ENCODE peak calls at places on chromosomes 11 and 22, in four cellular contexts. U, V, E and I are unnamed samples.

GRCh38 chr11:73095613-73096012 is 46.5 kb downstream of the FCHSD2 start:
- DNase-seq in U (no peak), E (no peak), V (no peak), I (peak)

GRCh38 chr11:20226936-20227335 is 66.7 kb upstream of the DBX1 start:
- DNase-seq in V (no peak), U (no peak), E (no peak), I (no peak)

GRCh38 chr22:17217179-17217578 is 2.1 kb downstream of the ADA2 start:
- DNase-seq in U (no peak), E (no peak), V (no peak), I (no peak)

GRCh38 chr11:13260196-13260962 is 17.2 kb upstream of the BMAL1 start:
- DNase-seq in U (no peak), V (no peak), E (peak), I (no peak)

GRCh38 chr11:43689167-43689566 is 8.6 kb downstream of the HSD17B12 start:
- DNase-seq in V (no peak), E (no peak), U (no peak), I (no peak)

GRCh38 chr11:133992121-133992520 is 35.4 kb upstream of the IGSF9B start:
- DNase-seq in V (no peak), E (no peak), U (no peak), I (no peak)

GRCh38 chr22:36658900-36659299 is 44.7 kb downstream of the CACNG2 start:
- DNase-seq in E (no peak), U (no peak), V (no peak), I (no peak)

GRCh38 chr22:42800731-42801536 is 56.1 kb downstream of the ARFGAP3 start:
- DNase-seq in E (no peak), V (no peak), U (no peak), I (peak)

GRCh38 chr11:92702771-92703170 is 266.7 kb upstream of the MTNR1B start:
- DNase-seq in E (no peak), U (no peak), V (no peak), I (no peak)

GRCh38 chr22:23790819-23791736 is 4.3 kb downstream of the SMARCB1 start:
- DNase-seq in V (no peak), U (peak), E (no peak), I (peak)

GRCh38 chr11:115342142-115342541 is 162.1 kb downstream of the CADM1 start:
- DNase-seq in V (no peak), E (no peak), U (no peak), I (no peak)

GRCh38 chr11:104337273-104337672 is 173.3 kb upstream of the PDGFD start:
- DNase-seq in U (no peak), E (no peak), V (no peak), I (peak)

GRCh38 chr22:26756675-26757293 is 99.4 kb downstream of the MIAT start:
- DNase-seq in E (no peak), U (peak), V (peak), I (peak)

GRCh38 chr22:48268293-48268692 is 1505.8 kb downstream of the TBC1D22A start:
- DNase-seq in U (no peak), V (no peak), E (no peak), I (no peak)

GRCh38 chr11:100068116-100068515 is 619.0 kb upstream of the ARHGAP42 start:
- DNase-seq in E (no peak), V (no peak), U (no peak), I (no peak)

GRCh38 chr22:20771918-20772625 is 1.8 kb upstream of the SERPIND1 start:
- DNase-seq in U (no peak), V (no peak), E (no peak), I (no peak)

GRCh38 chr11:128157423-128158298 is 429.7 kb downstream of the ETS1 start:
- DNase-seq in U (no peak), E (no peak), V (no peak), I (peak)

GRCh38 chr11:107018274-107018901 is at the start of gene GUCY1A2:
- DNase-seq in V (peak), E (no peak), U (peak), I (peak)

GRCh38 chr11:15770798-15771414 is 585.4 kb downstream of the SOX6 start:
- DNase-seq in E (no peak), U (no peak), V (no peak), I (peak)

GRCh38 chr11:124277207-124277606 is 21.0 kb downstream of the OR8G5 start:
- DNase-seq in U (no peak), V (no peak), E (no peak), I (no peak)

GRCh38 chr22:20039683-20040325 is 18.9 kb downstream of the TANGO2 start:
- DNase-seq in V (no peak), U (no peak), E (no peak), I (no peak)

GRCh38 chr11:83671295-83671694 is 385.1 kb upstream of the CCDC90B start:
- DNase-seq in U (no peak), E (no peak), V (no peak), I (no peak)

GRCh38 chr11:74951241-74951640 is 2.2 kb downstream of the SPCS2 start:
- DNase-seq in V (no peak), E (no peak), U (no peak), I (no peak)

GRCh38 chr11:121237686-121238658 is 54.6 kb upstream of the SC5D start:
- DNase-seq in U (no peak), V (no peak), E (no peak), I (no peak)

GRCh38 chr11:12084191-12084717 is 26.1 kb upstream of the MICAL2 start:
- DNase-seq in V (no peak), E (no peak), U (no peak), I (no peak)

GRCh38 chr11:44258190-44258489 is 51.8 kb downstream of the ALX4 start:
- DNase-seq in V (no peak), E (no peak), U (no peak), I (no peak)

GRCh38 chr11:12053606-12054361 is 45.4 kb upstream of the DKK3 start:
- DNase-seq in U (no peak), V (peak), E (no peak), I (no peak)

GRCh38 chr11:31987118-31988005 is 103.5 kb upstream of the RCN1 start:
- DNase-seq in V (no peak), U (no peak), E (no peak), I (no peak)

GRCh38 chr22:26364066-26365015 is 64.7 kb upstream of the ASPHD2 start:
- DNase-seq in V (no peak), U (no peak), E (no peak), I (peak)

GRCh38 chr11:121199516-121199915 is 93.1 kb upstream of the SC5D start:
- DNase-seq in V (no peak), E (no peak), U (no peak), I (no peak)

DNA sequence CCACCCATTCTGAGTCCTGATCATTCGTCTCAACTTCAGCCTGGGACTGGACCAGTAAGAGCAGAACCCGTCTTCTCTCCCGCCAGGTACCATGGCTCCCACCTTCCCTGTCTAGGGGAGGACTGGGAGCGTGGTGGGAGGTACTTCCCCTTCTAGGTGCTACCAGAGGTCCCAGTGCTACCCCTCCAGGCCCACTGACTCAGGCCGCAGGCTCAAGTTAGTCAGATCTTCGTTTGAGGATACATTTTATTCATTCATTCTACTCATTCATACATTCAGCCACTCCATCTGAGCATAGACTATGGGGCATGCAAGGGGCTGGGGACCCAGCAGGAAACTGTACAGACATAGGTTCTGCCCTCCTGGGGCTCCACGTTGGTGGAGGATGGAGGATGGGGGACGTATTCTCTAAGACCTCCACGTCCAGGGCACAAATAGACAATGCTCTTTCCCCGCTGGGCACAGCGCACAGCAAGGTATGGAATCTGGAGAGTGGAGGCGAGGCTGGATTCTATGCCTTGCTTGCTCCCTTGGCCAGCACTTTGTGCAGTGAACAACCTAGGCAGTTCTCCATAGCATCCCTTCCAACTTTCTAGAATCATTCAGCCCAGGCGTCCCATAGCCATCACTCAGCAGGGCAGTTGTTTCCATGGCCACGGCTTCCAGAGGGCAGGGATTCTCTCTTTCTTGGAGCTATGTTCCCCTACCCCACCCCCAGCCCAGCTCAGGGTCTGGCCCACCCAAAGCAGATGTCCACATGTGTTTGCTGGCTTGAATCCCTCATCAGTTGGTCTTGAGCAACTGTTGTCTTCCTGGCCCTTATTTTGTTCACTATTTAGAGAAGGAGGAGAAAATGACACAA is 1.1 kb upstream of the RAB3IL1 start:
- DNase-seq in U (peak), E (no peak), V (peak), I (no peak)
- H3K4me3 ChIP-seq in U (no peak), E (peak), V (no peak), I (no peak)

DNA sequence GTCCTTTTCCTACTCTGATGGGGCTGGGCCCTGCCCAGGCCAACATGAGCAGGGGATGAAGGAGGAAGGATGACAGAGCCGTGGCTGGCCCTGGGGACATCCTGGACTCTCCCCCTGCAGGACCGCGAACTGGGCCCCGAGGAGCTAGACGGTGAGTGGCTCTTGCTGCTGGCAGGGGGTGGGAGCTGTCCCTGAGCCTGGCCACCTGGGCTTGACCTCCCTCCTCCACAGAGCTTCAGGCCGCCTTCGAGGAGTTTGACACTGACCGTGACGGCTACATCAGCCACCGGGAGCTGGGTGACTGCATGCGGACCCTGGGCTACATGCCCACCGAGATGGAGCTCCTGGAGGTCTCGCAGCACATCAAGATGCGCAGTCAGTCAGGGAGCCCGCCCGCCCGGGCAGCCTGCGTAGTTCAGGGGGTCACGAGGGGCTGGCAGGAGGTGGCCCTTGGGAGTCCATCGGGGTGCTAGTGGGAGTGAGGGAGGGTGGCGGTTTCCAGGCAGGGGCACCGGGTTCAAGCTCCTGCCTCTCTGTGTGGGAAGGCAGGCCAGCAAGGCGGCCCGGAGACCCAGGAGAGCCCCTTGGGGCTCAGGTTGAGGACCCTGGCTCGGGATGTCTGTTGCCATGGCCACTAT is 1.0 kb downstream of the CABP4 start:
- DNase-seq in E (no peak), U (peak), V (peak), I (no peak)
- TF ChIP-seq POLR2A in E (no peak), U (no peak), V (no peak), I (no peak)

GRCh38 chr11:65609711-65610110 is 4.3 kb downstream of the MAP3K11 start:
- DNase-seq in E (no peak), V (no peak), U (peak), I (no peak)
- H3K27ac ChIP-seq in E (peak), V (peak), U (no peak), I (no peak)

GRCh38 chr22:46027219-46028068 is 50.5 kb upstream of the WNT7B start:
- DNase-seq in E (no peak), U (peak), V (peak), I (peak)
- H3K4me3 ChIP-seq in E (peak), U (peak), V (peak), I (peak)

GRCh38 chr22:29265929-29266328 is 1.9 kb downstream of the RHBDD3 start:
- DNase-seq in U (no peak), V (no peak), E (no peak), I (no peak)
- TF ChIP-seq POLR2A in U (no peak), V (no peak), E (no peak), I (no peak)

GRCh38 chr11:27473017-27473406 is 422 bp upstream of the LGR4 start:
- DNase-seq in U (no peak), E (no peak), V (no peak), I (no peak)
- H3K27ac ChIP-seq in U (no peak), E (peak), V (peak), I (peak)